ENCODE peak calls at places on chromosomes 7 and 10, in seven cellular contexts. One of them, this sample, is unnamed. For H3K27me3, the result is how much of the 10 kb centered on the place peaks cover.

GRCh38 chr7:13946181-13946580 is 43.3 kb downstream of the ETV1 start:
- DNase-seq in breast epithelium: no peak
- DNase-seq in tibial nerve: no peak
- DNase-seq in body of pancreas: no peak
- DNase-seq in uterus: no peak
- DNase-seq in right lobe of liver: no peak
- DNase-seq in ovary: no peak
- DNase-seq in this sample: no peak

GRCh38 chr7:43637114-43637806 is 54.4 kb downstream of the STK17A start:
- DNase-seq in body of pancreas: no peak
- DNase-seq in ovary: no peak
- DNase-seq in right lobe of liver: no peak
- DNase-seq in tibial nerve: no peak
- DNase-seq in uterus: no peak
- DNase-seq in breast epithelium: no peak
- DNase-seq in this sample: no peak

GRCh38 chr7:76300210-76300731 is 2.2 kb upstream of the HSPB1 start:
- DNase-seq in body of pancreas: peak
- DNase-seq in tibial nerve: no peak
- DNase-seq in right lobe of liver: no peak
- DNase-seq in uterus: peak
- DNase-seq in breast epithelium: peak
- DNase-seq in ovary: no peak
- DNase-seq in this sample: no peak

GRCh38 chr10:78457804-78458483 is 424.3 kb downstream of the RPS24 start:
- DNase-seq in tibial nerve: no peak
- DNase-seq in ovary: no peak
- DNase-seq in breast epithelium: no peak
- DNase-seq in uterus: peak
- DNase-seq in right lobe of liver: no peak
- DNase-seq in body of pancreas: peak
- DNase-seq in this sample: no peak

GRCh38 chr10:14875941-14876340 is 2.7 kb upstream of the SUV39H2 start:
- DNase-seq in body of pancreas: no peak
- DNase-seq in ovary: no peak
- DNase-seq in tibial nerve: no peak
- DNase-seq in uterus: no peak
- DNase-seq in right lobe of liver: no peak
- DNase-seq in breast epithelium: no peak
- DNase-seq in this sample: no peak

GRCh38 chr7:29146888-29147609 is 712 bp upstream of the CPVL start:
- DNase-seq in tibial nerve: no peak
- DNase-seq in breast epithelium: no peak
- DNase-seq in body of pancreas: peak
- DNase-seq in right lobe of liver: peak
- DNase-seq in uterus: no peak
- DNase-seq in ovary: peak
- DNase-seq in this sample: no peak

GRCh38 chr7:92517626-92518025 is 10.7 kb downstream of the PEX1 start:
- DNase-seq in breast epithelium: no peak
- DNase-seq in uterus: no peak
- DNase-seq in body of pancreas: no peak
- DNase-seq in right lobe of liver: no peak
- DNase-seq in ovary: no peak
- DNase-seq in tibial nerve: no peak
- DNase-seq in this sample: no peak

GRCh38 chr10:113138937-113139585 is 189.0 kb downstream of the TCF7L2 start:
- DNase-seq in uterus: no peak
- DNase-seq in breast epithelium: no peak
- DNase-seq in body of pancreas: no peak
- DNase-seq in right lobe of liver: no peak
- DNase-seq in tibial nerve: no peak
- DNase-seq in ovary: no peak
- DNase-seq in this sample: no peak

GRCh38 chr7:7967909-7968543 is 570 bp upstream of the GLCCI1 start:
- DNase-seq in breast epithelium: no peak
- DNase-seq in body of pancreas: no peak
- DNase-seq in uterus: no peak
- DNase-seq in tibial nerve: no peak
- DNase-seq in right lobe of liver: no peak
- DNase-seq in ovary: no peak
- DNase-seq in this sample: no peak

GRCh38 chr7:159017741-159018140 is 126.9 kb downstream of the VIPR2 start:
- DNase-seq in body of pancreas: no peak
- DNase-seq in breast epithelium: no peak
- DNase-seq in uterus: no peak
- DNase-seq in ovary: no peak
- DNase-seq in tibial nerve: no peak
- DNase-seq in right lobe of liver: no peak
- DNase-seq in this sample: no peak

GRCh38 chr10:12707461-12708185 is 293.9 kb downstream of the CCDC3 start:
- DNase-seq in body of pancreas: peak
- DNase-seq in tibial nerve: no peak
- DNase-seq in uterus: peak
- DNase-seq in right lobe of liver: no peak
- DNase-seq in breast epithelium: no peak
- DNase-seq in ovary: peak
- DNase-seq in this sample: no peak

GRCh38 chr7:99019523-99020412 is 124.1 kb downstream of the SMURF1 start:
- DNase-seq in body of pancreas: no peak
- DNase-seq in ovary: no peak
- DNase-seq in right lobe of liver: no peak
- DNase-seq in uterus: no peak
- DNase-seq in tibial nerve: no peak
- DNase-seq in breast epithelium: no peak
- DNase-seq in this sample: no peak

GRCh38 chr10:97726636-97727178 is 10.2 kb upstream of the ZFYVE27 start:
- DNase-seq in uterus: peak
- DNase-seq in body of pancreas: peak
- DNase-seq in right lobe of liver: no peak
- DNase-seq in breast epithelium: no peak
- DNase-seq in tibial nerve: no peak
- DNase-seq in ovary: no peak
- DNase-seq in this sample: no peak

GRCh38 chr10:127738512-127739424 is 1.8 kb downstream of the FOXI2 start:
- DNase-seq in body of pancreas: no peak
- DNase-seq in ovary: no peak
- DNase-seq in tibial nerve: no peak
- DNase-seq in right lobe of liver: no peak
- DNase-seq in breast epithelium: peak
- DNase-seq in uterus: no peak
- DNase-seq in this sample: no peak

GRCh38 chr10:7151538-7151937 is 259.3 kb downstream of the SFMBT2 start:
- DNase-seq in right lobe of liver: no peak
- DNase-seq in uterus: no peak
- DNase-seq in ovary: no peak
- DNase-seq in breast epithelium: no peak
- DNase-seq in tibial nerve: no peak
- DNase-seq in body of pancreas: no peak
- DNase-seq in this sample: no peak

GRCh38 chr10:7152341-7152740 is 258.5 kb downstream of the SFMBT2 start:
- DNase-seq in uterus: no peak
- DNase-seq in tibial nerve: no peak
- DNase-seq in breast epithelium: no peak
- DNase-seq in body of pancreas: no peak
- DNase-seq in right lobe of liver: no peak
- DNase-seq in ovary: no peak
- DNase-seq in this sample: no peak

GRCh38 chr10:7152982-7153381 is 257.9 kb downstream of the SFMBT2 start:
- DNase-seq in body of pancreas: no peak
- DNase-seq in tibial nerve: no peak
- DNase-seq in right lobe of liver: no peak
- DNase-seq in ovary: no peak
- DNase-seq in breast epithelium: no peak
- DNase-seq in uterus: no peak
- DNase-seq in this sample: no peak

GRCh38 chr10:7157091-7157490 is 253.7 kb downstream of the SFMBT2 start:
- DNase-seq in body of pancreas: no peak
- DNase-seq in right lobe of liver: no peak
- DNase-seq in breast epithelium: no peak
- DNase-seq in tibial nerve: no peak
- DNase-seq in ovary: no peak
- DNase-seq in uterus: no peak
- DNase-seq in this sample: no peak

DNA sequence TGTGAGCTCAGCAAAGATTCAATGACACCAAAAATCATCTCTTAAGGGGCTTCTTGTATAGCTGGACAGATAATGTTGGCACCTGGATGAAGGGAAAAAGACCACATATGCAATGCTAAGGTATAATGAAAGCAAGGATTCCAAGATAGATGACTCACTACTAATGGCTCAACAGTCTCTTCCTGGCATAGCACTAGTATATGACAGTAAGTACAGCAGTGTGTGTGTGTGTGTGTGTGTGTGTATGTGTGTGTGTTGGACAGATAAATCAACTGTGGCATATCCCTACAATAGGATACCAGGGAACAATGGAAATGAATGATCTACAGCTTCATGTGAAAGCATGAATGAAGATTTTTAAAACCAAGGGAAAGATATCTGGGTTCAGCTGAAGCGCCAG is 257.1 kb downstream of the SFMBT2 start:
- DNase-seq in body of pancreas: no peak
- DNase-seq in uterus: no peak
- DNase-seq in right lobe of liver: no peak
- DNase-seq in ovary: no peak
- DNase-seq in breast epithelium: no peak
- DNase-seq in tibial nerve: no peak
- DNase-seq in this sample: no peak
- H3K27me3 ChIP-seq in body of pancreas: under half
- H3K27me3 ChIP-seq in uterus: under half
- H3K27me3 ChIP-seq in right lobe of liver: under half
- H3K27me3 ChIP-seq in ovary: under half
- H3K27me3 ChIP-seq in breast epithelium: under half
- H3K27me3 ChIP-seq in tibial nerve: under half
- H3K27me3 ChIP-seq in this sample: under half

DNA sequence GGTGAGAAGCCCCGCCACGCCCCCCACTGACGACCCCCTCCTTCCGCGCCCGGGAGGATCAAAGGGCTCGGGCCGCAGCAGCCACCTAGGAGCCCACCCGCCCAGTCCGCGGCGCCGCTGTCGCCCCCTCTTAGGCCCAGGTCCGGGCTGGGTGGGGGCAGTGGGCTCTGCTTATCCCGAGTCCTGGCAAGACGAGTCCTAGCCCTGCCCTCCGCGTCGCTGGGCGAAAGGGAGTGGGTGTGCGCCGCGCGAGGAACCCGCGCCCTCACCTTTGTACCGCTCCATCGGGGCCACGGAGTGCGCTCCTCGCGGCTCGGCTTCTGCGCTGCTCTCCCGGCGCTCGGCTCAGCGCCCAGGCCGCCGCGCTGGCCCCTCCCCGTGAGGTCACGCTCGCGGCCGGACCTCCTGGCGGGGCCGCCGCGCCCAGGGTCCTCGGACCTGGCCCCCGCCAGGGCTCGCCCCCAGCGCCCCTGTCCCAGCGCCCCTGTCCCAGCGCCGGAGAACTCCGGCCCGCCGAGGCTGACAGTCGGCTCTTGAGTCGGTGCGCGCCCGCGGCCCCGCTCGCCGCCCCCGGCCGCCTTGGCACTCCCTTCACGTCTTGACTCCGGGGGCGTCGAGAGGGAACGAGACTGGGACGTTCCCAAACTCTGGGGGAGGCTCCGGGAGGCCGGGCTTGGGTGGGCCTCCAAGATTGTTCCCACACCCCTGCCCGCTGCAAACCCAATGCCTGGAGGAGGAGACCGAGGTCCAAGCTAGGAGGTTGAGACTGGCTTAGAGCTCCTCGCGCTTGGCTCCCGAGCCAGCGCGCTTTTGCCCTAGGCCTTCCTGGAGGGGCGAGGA is at the start of gene AFAP1L2:
- DNase-seq in breast epithelium: no peak
- DNase-seq in right lobe of liver: peak
- DNase-seq in body of pancreas: peak
- DNase-seq in ovary: peak
- DNase-seq in uterus: peak
- DNase-seq in tibial nerve: no peak
- DNase-seq in this sample: no peak
- TF ChIP-seq POLR2A in breast epithelium: peak
- TF ChIP-seq POLR2A in right lobe of liver: no peak
- TF ChIP-seq POLR2A in body of pancreas: peak
- TF ChIP-seq POLR2A in ovary: peak
- TF ChIP-seq POLR2A in uterus: peak
- TF ChIP-seq POLR2A in tibial nerve: peak
- TF ChIP-seq POLR2A in this sample: peak

GRCh38 chr7:27143022-27143949 is at the start of gene HOXA5:
- DNase-seq in tibial nerve: no peak
- DNase-seq in ovary: no peak
- DNase-seq in uterus: peak
- DNase-seq in right lobe of liver: peak
- DNase-seq in body of pancreas: peak
- DNase-seq in breast epithelium: peak
- DNase-seq in this sample: no peak
- H3K27me3 ChIP-seq in tibial nerve: under half
- H3K27me3 ChIP-seq in ovary: under half
- H3K27me3 ChIP-seq in uterus: under half
- H3K27me3 ChIP-seq in right lobe of liver: half or more
- H3K27me3 ChIP-seq in body of pancreas: half or more
- H3K27me3 ChIP-seq in breast epithelium: under half
- H3K27me3 ChIP-seq in this sample: under half

DNA sequence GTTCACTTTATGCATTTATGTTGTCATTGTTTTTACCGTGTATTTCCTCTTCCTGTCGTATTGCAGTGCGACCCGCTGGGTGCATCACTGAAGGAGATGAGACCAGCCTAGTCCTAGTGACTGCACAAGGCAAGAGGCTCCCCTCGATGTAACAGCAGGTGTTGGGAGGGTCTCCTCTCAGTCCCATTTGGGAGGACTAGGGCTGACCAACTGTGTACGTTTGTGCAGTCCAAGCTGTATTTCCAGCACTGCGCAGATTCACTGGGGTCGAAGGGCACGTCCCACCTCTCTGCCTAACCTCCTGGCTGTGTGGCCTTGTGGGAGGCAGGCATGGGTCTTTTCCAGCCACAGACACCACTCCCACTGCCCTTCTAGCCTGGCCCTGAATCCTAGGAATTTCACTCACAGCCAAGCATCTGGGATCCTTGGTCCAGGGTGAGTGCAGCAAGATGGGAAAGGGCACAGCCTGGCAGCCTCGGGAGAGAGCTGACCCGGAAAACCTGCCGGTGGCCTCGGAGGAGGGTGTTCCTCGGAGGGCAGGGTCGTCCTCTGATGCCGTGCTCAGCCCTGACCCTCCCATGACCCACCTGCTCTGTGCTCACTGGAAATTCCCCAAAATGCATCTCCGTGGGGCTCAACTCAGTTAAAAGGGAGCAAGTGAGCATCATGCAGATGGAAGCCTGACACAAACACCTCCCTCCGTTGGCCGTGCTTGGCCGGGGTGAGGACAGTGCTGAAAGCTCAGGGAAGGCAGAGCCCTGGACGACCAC is 63.9 kb upstream of the FAM20C start:
- DNase-seq in right lobe of liver: no peak
- DNase-seq in body of pancreas: no peak
- DNase-seq in ovary: no peak
- DNase-seq in breast epithelium: no peak
- DNase-seq in uterus: no peak
- DNase-seq in tibial nerve: no peak
- DNase-seq in this sample: no peak
- TF ChIP-seq POLR2A in right lobe of liver: no peak
- TF ChIP-seq POLR2A in body of pancreas: no peak
- TF ChIP-seq POLR2A in ovary: no peak
- TF ChIP-seq POLR2A in breast epithelium: no peak
- TF ChIP-seq POLR2A in uterus: no peak
- TF ChIP-seq POLR2A in tibial nerve: no peak
- TF ChIP-seq POLR2A in this sample: no peak

This sample was measured in esophagus squamous epithelium.